ENCODE peak calls at places on chromosomes 16 and 17, in six cellular contexts. G is prostate gland, C is GM23338, F is H1, W is breast epithelium, U is GM12891. V is an unnamed sample.
A peak's percentile ranks its signal among the peaks of the same experiment; 100 is the strongest.

GRCh38 chr16:61128545-61129323 is 907.5 kb downstream of the CDH8 start:
- DNase-seq in F (no peak), U (no peak), G (no peak), C (peak; percentile 61), W (no peak), V (peak; percentile 62)

GRCh38 chr16:69199382-69199781 is 12.4 kb downstream of the SNTB2 start:
- DNase-seq in F (no peak), W (peak; percentile 48), G (no peak), U (no peak), C (no peak), V (no peak)

GRCh38 chr16:81623365-81624102 is 155.6 kb upstream of the PLCG2 start:
- DNase-seq in F (no peak), U (no peak), G (peak; percentile 54), W (no peak), C (peak; percentile 75), V (no peak)

GRCh38 chr16:10921536-10922327 is 20.5 kb downstream of the DEXI start:
- DNase-seq in C (no peak), U (no peak), G (no peak), F (no peak), W (no peak), V (peak; percentile 30)

GRCh38 chr16:57843400-57843799 is 41.1 kb upstream of the KIFC3 start:
- DNase-seq in W (no peak), C (no peak), F (no peak), U (no peak), G (no peak), V (peak; percentile 47)

GRCh38 chr17:81258292-81258691 is 19.2 kb downstream of the NDUFAF8 start:
- DNase-seq in G (no peak), F (no peak), W (no peak), U (no peak), C (peak; percentile 64), V (no peak)

GRCh38 chr16:83606486-83607030 is 201.2 kb upstream of the HSBP1 start:
- DNase-seq in W (no peak), F (no peak), C (peak; percentile 66), U (no peak), G (no peak), V (no peak)

GRCh38 chr17:30235386-30236296 is at the start of gene SLC6A4:
- DNase-seq in W (no peak), F (no peak), C (peak; percentile 72), G (no peak), U (no peak), V (peak; percentile 50)

GRCh38 chr16:30490210-30490609 is 17.7 kb downstream of the ITGAL start:
- DNase-seq in U (no peak), F (no peak), C (no peak), W (peak; percentile 89), G (peak; percentile 75), V (no peak)

GRCh38 chr17:52212851-52213250 is 54.3 kb upstream of the CA10 start:
- DNase-seq in W (no peak), C (no peak), U (no peak), F (no peak), G (no peak), V (no peak)

GRCh38 chr17:38357488-38358123 is 6.0 kb downstream of the SOCS7 start:
- DNase-seq in F (no peak), G (peak; percentile 61), U (no peak), W (no peak), C (no peak), V (no peak)

GRCh38 chr17:4229627-4230026 is 34.2 kb downstream of the ANKFY1 start:
- DNase-seq in U (no peak), W (peak; percentile 56), C (no peak), G (peak; percentile 10), F (no peak), V (no peak)

GRCh38 chr17:50347087-50347893 is 1.4 kb downstream of the XYLT2 start:
- DNase-seq in F (no peak), U (no peak), W (no peak), G (no peak), C (peak; percentile 75), V (no peak)

GRCh38 chr16:83105279-83106077 is 478.7 kb downstream of the CDH13 start:
- DNase-seq in F (no peak), U (no peak), G (no peak), C (no peak), W (no peak), V (no peak)

GRCh38 chr16:47424846-47425245 is 36.0 kb downstream of the ITFG1 start:
- DNase-seq in F (peak; percentile 29), U (no peak), W (no peak), C (peak; percentile 64), G (no peak), V (no peak)

GRCh38 chr17:21530311-21530710 is 154.2 kb downstream of the KCNJ12 start:
- DNase-seq in W (no peak), F (no peak), U (no peak), G (no peak), C (no peak), V (no peak)

GRCh38 chr17:53142890-53143289 is 679.8 kb upstream of the KIF2B start:
- DNase-seq in G (no peak), C (peak; percentile 46), W (no peak), F (no peak), U (no peak), V (no peak)

GRCh38 chr16:24734382-24734781 is 4.9 kb downstream of the TNRC6A start:
- DNase-seq in C (no peak), W (no peak), U (no peak), G (no peak), F (no peak), V (no peak)
- TF ChIP-seq POLR2AphosphoS5 in C (no peak), W (no peak), U (no peak), G (no peak), F (no peak), V (no peak)

DNA sequence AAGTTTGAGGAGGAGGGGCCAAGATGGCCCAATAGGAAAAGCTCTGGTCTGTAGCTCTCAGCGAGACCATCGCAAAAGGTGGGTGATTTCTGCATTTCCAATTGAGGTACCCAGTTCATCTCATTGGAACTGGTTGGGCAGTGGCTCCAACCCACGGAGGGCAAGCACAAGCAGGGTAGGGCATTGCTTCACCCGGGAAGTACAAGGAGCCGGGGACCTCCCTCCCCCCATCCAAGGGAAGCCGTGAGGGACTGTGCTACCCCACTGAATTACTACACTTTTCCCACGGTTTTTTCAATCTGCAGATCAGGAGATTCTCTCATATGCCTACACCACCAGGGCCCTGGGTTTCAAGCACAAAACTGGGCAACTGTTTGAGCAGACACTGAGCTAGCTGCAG is 58.0 kb upstream of the EFCAB3 start:
- DNase-seq in F (no peak), W (no peak), C (no peak), G (no peak), U (no peak), V (no peak)
- TF ChIP-seq POLR2AphosphoS5 in F (no peak), W (no peak), C (no peak), G (no peak), U (no peak), V (no peak)

DNA sequence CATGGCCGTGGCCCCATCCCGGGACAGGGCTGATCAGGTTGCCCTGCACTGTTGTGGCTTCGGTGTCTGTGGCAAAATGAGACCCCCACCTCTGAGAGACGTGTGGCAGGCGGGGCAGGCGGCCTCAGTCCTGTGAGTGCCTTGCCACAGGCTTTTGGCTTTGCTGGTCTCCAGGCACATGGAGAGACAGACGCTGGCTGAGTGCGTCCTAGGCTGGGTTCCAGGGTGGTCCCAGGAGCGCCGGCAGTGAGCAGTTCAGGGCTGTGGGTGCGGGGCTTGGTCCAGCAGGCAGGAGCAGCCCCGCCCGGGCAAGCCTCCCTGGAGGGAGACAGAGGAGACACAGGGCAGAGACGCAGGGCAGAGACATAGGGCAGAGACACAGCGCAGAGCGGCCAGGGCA is 29.2 kb downstream of the SOX8 start:
- DNase-seq in U (no peak), G (no peak), C (no peak), F (no peak), W (no peak), V (no peak)
- TF ChIP-seq POLR2AphosphoS5 in U (no peak), G (no peak), C (no peak), F (no peak), W (no peak), V (no peak)

GRCh38 chr17:20059728-20060188 is 50.6 kb downstream of the SPECC1 start:
- DNase-seq in G (no peak), C (no peak), U (no peak), F (no peak), W (no peak), V (no peak)
- TF ChIP-seq POLR2AphosphoS5 in G (no peak), C (no peak), U (no peak), F (no peak), W (no peak), V (no peak)

DNA sequence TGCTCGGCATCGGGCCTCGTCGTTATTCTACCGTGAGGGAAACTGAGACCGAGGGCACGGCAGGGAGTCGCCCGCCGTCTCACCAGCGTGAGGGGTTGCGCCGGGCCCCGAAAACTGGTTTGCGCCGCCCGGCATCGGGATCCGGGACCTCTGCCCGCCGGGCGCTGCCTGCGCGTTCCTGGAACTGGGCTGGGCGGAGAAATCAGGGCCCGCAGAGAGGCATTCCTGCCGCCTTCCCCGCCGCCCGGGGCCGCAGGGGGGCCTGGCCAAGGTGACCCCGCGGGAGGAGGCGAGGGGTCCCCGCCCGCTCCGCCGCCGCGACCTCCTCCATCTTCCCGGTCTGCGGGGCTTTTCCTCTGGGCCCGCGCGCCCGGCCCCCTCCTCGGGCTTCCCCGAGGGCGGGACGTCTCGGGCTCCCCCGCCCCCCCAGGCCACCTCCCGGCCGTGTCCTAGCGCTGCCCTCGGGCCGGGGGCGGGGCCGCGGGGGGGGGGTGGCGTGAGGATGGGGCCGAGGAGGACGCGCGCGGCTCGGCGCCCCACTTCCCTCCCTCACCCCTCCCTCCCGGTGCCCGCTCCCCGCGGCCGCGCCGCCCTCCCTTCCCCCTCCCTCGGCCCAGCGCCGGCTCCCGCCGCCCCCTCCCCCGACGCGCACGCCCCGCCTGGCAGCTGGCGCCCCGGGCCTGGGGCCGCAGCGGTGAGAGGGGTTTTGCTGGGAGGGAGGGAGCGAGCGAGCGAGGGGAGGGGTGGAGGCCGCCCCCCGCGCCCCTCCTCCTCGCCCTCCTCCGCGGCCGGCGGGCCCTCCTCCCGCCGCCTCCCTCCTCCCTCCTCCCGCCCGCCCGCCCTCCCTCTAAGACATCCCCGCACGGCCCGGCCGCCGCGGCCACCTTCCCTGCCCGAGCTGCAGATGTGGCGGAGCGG is at the start of gene GLIS2:
- DNase-seq in W (no peak), G (peak; percentile 51), U (no peak), C (peak; percentile 89), F (no peak), V (peak; percentile 85)
- TF ChIP-seq POLR2AphosphoS5 in W (no peak), G (no peak), U (no peak), C (peak; percentile 40), F (no peak), V (peak; percentile 26)

GRCh38 chr17:56785396-56785795 is 48.3 kb downstream of the C17orf67 start:
- DNase-seq in F (no peak), G (no peak), U (no peak), W (no peak), C (no peak), V (no peak)
- TF ChIP-seq POLR2AphosphoS5 in F (no peak), G (peak; percentile 29), U (no peak), W (no peak), C (no peak), V (no peak)

DNA sequence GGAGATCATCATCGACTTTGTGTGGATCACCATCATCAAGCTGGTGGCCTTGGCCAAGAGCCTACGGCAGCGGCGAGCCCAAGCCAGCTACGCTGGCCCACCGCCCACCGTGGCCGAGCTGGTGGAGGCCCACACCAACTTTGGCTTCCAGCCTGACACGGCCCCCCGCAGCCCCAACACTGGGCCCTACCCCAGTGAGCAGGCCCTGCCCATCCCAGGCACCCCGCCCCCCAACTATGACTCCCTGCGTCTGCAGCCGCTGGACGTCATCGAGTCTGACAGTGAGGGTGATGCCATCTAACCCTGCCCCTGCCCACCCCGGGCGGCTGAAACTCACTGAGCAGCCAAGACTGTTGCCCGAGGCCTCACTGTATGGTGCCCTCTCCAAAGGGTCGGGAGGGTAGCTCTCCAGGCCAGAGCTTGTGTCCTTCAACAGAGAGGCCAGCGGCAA is 72.5 kb downstream of the COG7 start:
- DNase-seq in G (no peak), F (no peak), W (no peak), C (no peak), U (no peak), V (peak; percentile 69)
- TF ChIP-seq POLR2AphosphoS5 in G (no peak), F (no peak), W (no peak), C (no peak), U (no peak), V (no peak)

V was measured in spleen.